ENCODE peak calls at places on chromosomes 16 and 17, in four cellular contexts. Z, N, M and R are unnamed samples.

GRCh38 chr17:19494961-19495806 is 38.5 kb upstream of the SLC47A1 start:
- DNase-seq in N (no peak), Z (no peak), M (peak), R (no peak)

GRCh38 chr17:73786286-73786743 is 142.1 kb upstream of the SDK2 start:
- DNase-seq in M (peak), Z (no peak), N (no peak), R (no peak)

GRCh38 chr16:19238386-19238785 is 47.1 kb upstream of the CLEC19A start:
- DNase-seq in N (no peak), Z (no peak), M (no peak), R (no peak)

GRCh38 chr17:44417553-44417952 is 28.1 kb upstream of the ITGA2B start:
- DNase-seq in N (peak), M (no peak), Z (peak), R (no peak)

GRCh38 chr17:67013891-67014290 is 30.5 kb upstream of the CACNG1 start:
- DNase-seq in N (no peak), M (no peak), Z (no peak), R (no peak)

GRCh38 chr17:75131278-75132017 is at the start of gene NT5C:
- DNase-seq in N (peak), M (peak), Z (peak), R (no peak)

GRCh38 chr17:13465678-13466077 is 136.1 kb downstream of the HS3ST3A1 start:
- DNase-seq in Z (no peak), N (no peak), M (no peak), R (no peak)

GRCh38 chr16:27107185-27107592 is 40.5 kb downstream of the C16orf82 start:
- DNase-seq in M (no peak), Z (no peak), N (no peak), R (no peak)

GRCh38 chr17:6323626-6324356 is 111.1 kb downstream of the AIPL1 start:
- DNase-seq in Z (no peak), M (no peak), N (no peak), R (no peak)

GRCh38 chr16:87391324-87391949 is 699 bp upstream of the MAP1LC3B start:
- DNase-seq in N (no peak), Z (no peak), M (peak), R (no peak)

GRCh38 chr17:74606050-74606449 is 14.0 kb upstream of the CD300LD start:
- DNase-seq in N (no peak), M (no peak), Z (no peak), R (no peak)

GRCh38 chr17:41223821-41224220 is 2.6 kb upstream of the KRTAP9-2 start:
- DNase-seq in N (no peak), M (no peak), Z (peak), R (no peak)

GRCh38 chr16:15785386-15786059 is 71.3 kb downstream of the MYH11 start:
- DNase-seq in M (no peak), N (no peak), Z (peak), R (no peak)

GRCh38 chr16:88327566-88328312 is 55.0 kb upstream of the ZNF469 start:
- DNase-seq in M (no peak), Z (no peak), N (peak), R (no peak)

GRCh38 chr17:9009096-9009495 is 12.2 kb upstream of the NTN1 start:
- DNase-seq in Z (no peak), M (no peak), N (no peak), R (no peak)

GRCh38 chr17:3845361-3845753 is 689 bp downstream of the NCBP3 start:
- DNase-seq in Z (no peak), M (no peak), N (peak), R (no peak)

GRCh38 chr17:3846739-3847670 is 959 bp upstream of the NCBP3 start:
- DNase-seq in Z (no peak), M (no peak), N (no peak), R (no peak)

GRCh38 chr17:3848229-3848628 is 2.2 kb upstream of the NCBP3 start:
- DNase-seq in Z (no peak), M (no peak), N (no peak), R (no peak)

GRCh38 chr17:3845754-3846738 is at the start of gene NCBP3:
- DNase-seq in N (peak), Z (peak), M (peak), R (peak)

GRCh38 chr17:3843935-3844516 is 2.0 kb downstream of the NCBP3 start:
- DNase-seq in N (peak), Z (no peak), M (no peak), R (no peak)
- TF ChIP-seq CTCF in N (peak), Z (peak), M (peak), R (peak)

GRCh38 chr17:1643293-1643998 is 2.1 kb downstream of the SCARF1 start:
- DNase-seq in Z (no peak), N (no peak), M (peak), R (no peak)
- H3K4me3 ChIP-seq in Z (peak), N (peak), M (peak), R (peak)

DNA sequence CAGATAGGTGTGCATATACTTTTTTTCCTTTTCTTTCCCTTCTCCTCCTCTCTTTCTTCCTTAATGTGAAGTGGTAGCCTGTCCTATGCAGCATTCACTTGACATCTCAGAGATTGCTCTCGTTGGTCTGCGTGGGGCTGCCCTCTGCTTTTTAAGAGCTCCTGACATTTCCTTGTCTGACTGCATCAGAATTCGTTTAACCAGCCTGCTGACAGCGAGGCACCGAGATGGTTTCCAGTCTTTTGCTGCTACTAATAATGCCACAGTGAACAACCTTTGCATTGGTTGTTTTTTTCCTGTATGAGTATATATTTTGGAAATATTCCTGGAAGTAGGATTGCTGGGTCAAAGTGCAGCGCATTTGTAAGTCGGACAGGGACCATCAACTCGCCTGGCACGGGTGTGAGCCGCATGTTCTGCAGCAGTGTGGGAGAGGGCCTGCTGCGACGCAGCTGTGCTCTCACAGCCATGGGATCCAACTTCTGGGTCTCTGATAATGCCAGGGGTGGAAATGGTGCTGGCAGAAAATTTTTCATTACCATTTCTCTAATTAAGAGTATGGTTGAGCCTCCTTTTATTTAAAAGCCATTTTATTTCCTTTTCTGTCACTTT is 154.3 kb downstream of the SNX29 start:
- DNase-seq in M (no peak), Z (no peak), N (no peak), R (no peak)
- TF ChIP-seq CTCF in M (no peak), Z (no peak), N (no peak), R (no peak)

GRCh38 chr16:84724619-84725307 is 25.0 kb downstream of the USP10 start:
- DNase-seq in M (no peak), N (no peak), Z (peak), R (no peak)

GRCh38 chr16:84725481-84726078 is 25.8 kb downstream of the USP10 start:
- DNase-seq in M (no peak), Z (no peak), N (no peak), R (no peak)

GRCh38 chr16:84728853-84729424 is 29.1 kb downstream of the USP10 start:
- DNase-seq in M (no peak), Z (no peak), N (no peak), R (no peak)

GRCh38 chr16:84726079-84726669 is 26.4 kb downstream of the USP10 start:
- DNase-seq in Z (peak), M (peak), N (peak), R (peak)

GRCh38 chr16:84726670-84727467 is 27.1 kb downstream of the USP10 start:
- DNase-seq in M (no peak), Z (no peak), N (no peak), R (no peak)
- H3K4me3 ChIP-seq in M (peak), Z (no peak), N (no peak), R (no peak)

DNA sequence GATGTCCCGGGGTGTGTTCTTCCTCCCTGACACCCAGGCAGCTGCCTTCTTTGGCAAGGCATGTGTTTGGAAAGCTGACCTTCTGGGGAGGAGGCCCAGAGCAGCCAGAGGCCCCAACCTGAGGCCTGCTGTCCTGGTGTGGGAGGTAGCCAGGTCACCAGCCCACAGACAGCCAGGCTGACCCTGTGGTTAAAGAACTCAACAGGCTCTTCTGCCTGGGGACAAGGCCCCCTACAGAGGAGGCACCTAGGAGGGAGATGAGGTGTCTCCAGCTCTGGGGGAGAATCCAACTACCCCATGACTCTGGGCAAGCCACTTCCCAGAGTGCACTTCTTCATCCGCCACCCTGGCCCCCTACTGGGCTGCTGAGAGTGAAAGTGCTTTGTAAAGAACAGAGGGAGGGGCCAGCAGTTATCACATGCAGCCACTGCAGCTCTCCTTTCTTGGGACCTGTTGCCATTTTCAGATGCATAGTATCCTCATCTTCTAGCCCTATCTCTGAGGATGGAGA is 13.1 kb upstream of the SREBF1 start:
- DNase-seq in M (no peak), N (peak), Z (peak), R (no peak)
- TF ChIP-seq CTCF in M (no peak), N (no peak), Z (peak), R (no peak)

GRCh38 chr17:39739885-39740356 is 2.2 kb downstream of the GRB7 start:
- DNase-seq in M (no peak), Z (no peak), N (no peak), R (no peak)

GRCh38 chr17:39737761-39738567 is at the start of gene GRB7:
- DNase-seq in N (no peak), Z (no peak), M (peak), R (peak)

GRCh38 chr17:39738568-39738901 is 797 bp downstream of the GRB7 start:
- DNase-seq in M (peak), Z (no peak), N (no peak), R (no peak)

GRCh38 chr17:39740357-39741111 is 2.8 kb downstream of the GRB7 start:
- DNase-seq in Z (peak), M (peak), N (peak), R (no peak)

DNA sequence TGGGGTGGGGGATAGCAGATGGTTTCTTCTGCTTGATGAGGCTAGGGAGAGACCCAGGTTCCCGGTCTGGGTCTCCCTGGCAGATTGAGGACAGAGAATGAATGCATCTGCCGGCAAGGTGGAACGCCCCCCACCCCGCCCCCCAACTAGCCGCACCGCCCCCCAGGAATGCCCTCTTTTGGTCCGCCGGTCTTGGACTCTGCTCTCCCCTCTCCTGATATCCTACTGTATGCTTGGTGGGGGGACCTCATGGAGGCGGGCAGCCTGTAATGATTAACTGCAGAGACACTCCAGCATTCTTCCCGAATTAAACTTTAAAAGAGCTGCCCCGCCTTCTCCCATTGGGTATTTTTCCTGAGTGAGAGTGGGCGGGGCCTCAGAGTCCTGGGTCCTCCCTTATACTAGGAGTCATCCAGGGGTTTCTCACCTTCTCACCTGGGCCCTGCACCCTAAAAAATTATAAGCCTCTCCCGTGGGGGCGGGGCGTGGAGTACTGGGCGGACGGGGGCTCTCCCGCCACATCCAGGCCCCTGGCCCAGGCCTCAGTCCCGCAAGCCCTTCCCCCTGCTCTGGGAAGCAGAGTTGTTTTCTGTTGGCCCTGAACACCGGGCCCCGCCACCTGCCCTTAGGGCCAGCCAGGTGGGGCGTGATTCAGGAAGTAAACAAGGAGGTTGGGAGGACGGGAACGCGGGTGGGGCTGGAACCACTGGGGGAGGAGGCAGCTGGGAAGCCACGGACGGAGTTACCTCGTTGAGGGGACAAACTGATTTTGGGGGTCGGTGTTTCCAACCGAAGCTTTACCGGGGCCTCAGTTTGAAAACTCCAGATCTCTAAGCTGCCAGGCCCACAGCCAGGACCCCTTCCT is 1.5 kb downstream of the GRB7 start:
- DNase-seq in Z (no peak), M (peak), N (no peak), R (no peak)
- H3K4me3 ChIP-seq in Z (no peak), M (peak), N (no peak), R (peak)